ENCODE peak calls at places on chromosomes 5 and 9, in six cellular contexts. D, T, I, E, J and W are unnamed samples. For H3K27me3 and H3K4me1, the result is how much of the 10 kb centered on the place peaks cover.

GRCh38 chr9:85142461-85143401 is 473.2 kb downstream of the NTRK2 start:
- DNase-seq in I (peak), J (no peak), D (peak), T (peak), E (no peak), W (no peak)

GRCh38 chr9:110007477-110008270 is 200.3 kb downstream of the C9orf152 start:
- DNase-seq in T (no peak), J (no peak), I (no peak), E (no peak), D (no peak), W (no peak)

GRCh38 chr9:134365791-134366222 is 39.6 kb downstream of the RXRA start:
- DNase-seq in J (peak), T (peak), I (no peak), D (peak), E (peak), W (no peak)

GRCh38 chr9:107437716-107438115 is 51.9 kb downstream of the KLF4 start:
- DNase-seq in I (no peak), J (no peak), D (no peak), E (no peak), T (no peak), W (no peak)

GRCh38 chr9:137978262-137978714 is 100.7 kb downstream of the CACNA1B start:
- DNase-seq in E (no peak), T (no peak), D (no peak), I (no peak), J (no peak), W (no peak)

GRCh38 chr5:38189031-38189632 is 69.2 kb upstream of the EGFLAM start:
- DNase-seq in I (no peak), T (no peak), D (no peak), J (no peak), E (no peak), W (no peak)

GRCh38 chr9:86747711-86748110 is 199.6 kb downstream of the GAS1 start:
- DNase-seq in J (no peak), E (no peak), I (no peak), T (no peak), D (no peak), W (no peak)

GRCh38 chr5:132227485-132228240 is at the start of gene P4HA2:
- DNase-seq in D (peak), E (peak), J (peak), T (peak), I (peak), W (peak)

GRCh38 chr5:80082731-80083114 is 47.6 kb downstream of the THBS4 start:
- DNase-seq in E (peak), D (peak), T (peak), J (peak), I (peak), W (peak)

DNA sequence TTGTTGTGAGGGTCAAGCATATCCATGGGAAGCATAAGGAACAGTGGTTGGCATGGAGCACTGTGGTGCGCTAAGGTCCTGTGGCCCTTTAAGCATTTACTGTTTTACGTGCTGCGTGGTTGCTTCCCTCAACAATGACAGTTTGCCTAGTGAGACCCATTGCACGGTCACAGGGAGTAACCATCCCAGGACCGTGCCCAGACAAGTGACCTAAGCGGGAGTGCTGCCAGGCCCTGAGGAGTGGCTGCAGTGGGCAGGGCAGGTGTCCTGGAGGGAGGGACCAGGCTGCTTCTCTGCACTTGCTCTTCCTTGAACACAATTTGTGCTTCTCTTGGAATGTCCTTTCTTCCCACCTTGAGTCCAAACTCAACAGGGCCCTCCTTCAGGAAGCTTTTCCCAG is 64.6 kb downstream of the RGS3 start:
- DNase-seq in I (no peak), E (peak), T (no peak), D (peak), J (no peak), W (peak)
- H3K27me3 ChIP-seq in I (under half), E (under half), T (under half), D (under half), J (half or more), W (under half)

GRCh38 chr5:36301858-36302603 is at the start of gene RANBP3L:
- DNase-seq in D (peak), T (no peak), J (no peak), E (no peak), I (peak), W (no peak)

GRCh38 chr5:36300181-36300926 is 1.3 kb downstream of the RANBP3L start:
- DNase-seq in J (no peak), I (no peak), T (no peak), D (no peak), E (no peak), W (no peak)

GRCh38 chr5:36304095-36304494 is 2.4 kb upstream of the RANBP3L start:
- DNase-seq in D (no peak), T (no peak), I (no peak), E (no peak), J (no peak), W (no peak)

GRCh38 chr5:36300927-36301540 is 668 bp downstream of the RANBP3L start:
- DNase-seq in E (no peak), J (no peak), I (no peak), T (no peak), D (no peak), W (no peak)

DNA sequence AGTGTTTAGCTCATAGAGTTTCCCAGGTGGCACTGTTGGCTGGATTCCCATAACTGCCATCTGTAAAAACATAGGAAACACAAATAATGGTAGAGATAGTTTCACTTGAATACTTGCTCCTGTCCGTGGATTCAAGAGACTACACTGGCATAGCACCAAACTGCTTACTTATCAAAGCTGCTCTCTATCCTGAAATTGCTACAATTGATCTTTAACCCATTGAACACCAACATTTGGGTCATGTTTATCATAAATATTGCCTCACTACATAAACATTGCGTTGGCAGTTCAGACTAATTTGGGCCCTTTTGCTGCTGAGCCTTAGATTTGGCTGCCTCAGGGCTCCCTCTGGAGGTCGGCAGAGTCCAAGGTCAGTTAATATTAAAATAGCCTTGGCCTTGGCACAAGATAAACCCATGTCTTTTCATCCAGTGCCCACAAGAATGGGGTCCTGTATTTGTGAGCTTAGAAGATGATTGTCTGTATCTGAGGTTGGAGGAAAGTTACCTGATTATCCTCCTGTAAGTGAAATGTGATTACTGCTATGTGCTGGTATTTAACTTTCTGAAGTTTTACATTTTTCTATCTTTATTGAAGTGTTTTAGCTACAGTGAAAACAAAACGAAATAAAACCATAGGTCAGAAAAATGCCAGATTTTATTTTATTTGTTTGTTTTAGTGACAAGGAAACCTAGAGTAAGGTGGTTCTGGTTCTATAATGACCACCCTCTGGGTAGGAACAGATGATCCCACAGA is 4.0 kb upstream of the RANBP3L start:
- DNase-seq in I (peak), J (no peak), E (peak), T (no peak), D (peak), W (no peak)
- TF ChIP-seq POLR2AphosphoS5 in I (no peak), J (no peak), E (no peak), T (no peak), D (no peak), W (no peak)

DNA sequence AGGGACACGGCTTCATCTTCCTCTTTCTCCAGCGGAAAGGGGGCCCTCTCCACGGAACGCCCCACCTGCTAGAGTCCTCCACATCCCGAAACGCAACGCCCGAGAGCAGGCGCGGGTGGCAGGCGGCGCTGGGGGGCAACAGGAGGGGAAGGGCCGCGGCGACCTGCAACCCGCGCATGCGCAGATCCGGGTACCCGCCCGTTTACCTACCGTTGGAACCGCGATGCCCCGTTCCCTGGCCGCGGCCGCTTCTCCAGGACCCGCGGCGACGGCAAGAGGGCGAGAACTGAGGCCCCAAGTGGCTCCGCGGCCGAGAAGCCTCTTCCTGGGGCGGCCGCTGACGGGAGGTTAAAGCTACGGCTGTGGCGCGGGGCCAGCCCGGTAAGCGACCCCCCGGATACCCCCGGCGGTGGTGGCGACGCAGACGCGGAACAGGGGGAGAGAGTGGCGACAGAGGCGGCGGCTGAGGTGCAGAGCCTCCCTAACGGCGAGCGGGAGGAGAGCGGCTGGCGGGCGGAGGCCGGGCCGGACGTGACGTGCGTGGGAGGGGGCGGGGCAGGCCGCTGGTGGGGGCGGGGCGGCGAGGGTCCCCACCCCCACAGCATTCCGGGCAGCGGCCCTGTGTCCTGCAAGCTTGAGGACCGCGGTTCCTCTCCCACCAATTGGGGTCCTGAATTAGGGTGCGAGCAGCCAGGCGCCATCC is at the start of gene FAM13B:
- DNase-seq in E (peak), J (peak), D (peak), I (peak), T (peak), W (peak)
- H3K4me1 ChIP-seq in E (under half), J (under half), D (under half), I (under half), T (under half), W (under half)

GRCh38 chr9:98935064-98935463 is 8.6 kb upstream of the COL15A1 start:
- DNase-seq in T (no peak), I (no peak), J (peak), E (no peak), D (no peak), W (no peak)

GRCh38 chr9:98931990-98932389 is 11.7 kb upstream of the COL15A1 start:
- DNase-seq in E (no peak), I (no peak), J (peak), T (no peak), D (no peak), W (no peak)

GRCh38 chr9:98931543-98931942 is 12.2 kb upstream of the COL15A1 start:
- DNase-seq in E (no peak), J (peak), D (no peak), T (no peak), I (no peak), W (no peak)

GRCh38 chr9:98933890-98934289 is 9.8 kb upstream of the COL15A1 start:
- DNase-seq in E (no peak), I (no peak), J (no peak), D (no peak), T (no peak), W (no peak)

DNA sequence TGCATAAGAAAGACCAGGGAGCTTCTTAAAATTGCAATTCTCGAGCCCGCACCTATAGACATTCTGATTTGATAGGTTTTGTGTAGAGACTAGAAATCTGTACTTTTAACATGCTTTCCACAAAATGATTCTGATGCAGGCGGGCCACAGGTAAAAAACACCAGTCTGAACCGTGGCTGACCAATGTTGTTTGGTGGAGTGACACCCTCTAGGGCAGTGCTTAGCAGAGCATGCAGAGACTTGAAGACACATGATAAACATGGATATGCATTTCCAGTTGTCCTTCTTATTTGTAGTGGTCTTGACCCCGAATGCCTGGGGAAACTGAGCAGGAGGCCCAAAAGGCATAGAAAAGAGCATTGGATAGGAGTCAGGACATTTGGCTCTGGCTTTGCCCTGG is 10.5 kb upstream of the COL15A1 start:
- DNase-seq in I (no peak), E (no peak), D (no peak), J (no peak), T (no peak), W (no peak)
- H3K27me3 ChIP-seq in I (under half), E (under half), D (under half), J (under half), T (under half), W (under half)

GRCh38 chr9:129436751-129437625 is 183.9 kb downstream of the C9orf50 start:
- DNase-seq in I (peak), D (peak), E (peak), J (peak), T (no peak), W (peak)
- TF ChIP-seq POLR2AphosphoS5 in I (no peak), D (no peak), E (no peak), J (no peak), T (no peak), W (no peak)

GRCh38 chr9:33794560-33794959 is 801 bp upstream of the PRSS3 start:
- DNase-seq in T (no peak), J (no peak), D (no peak), I (no peak), E (no peak), W (no peak)
- H3K4me1 ChIP-seq in T (under half), J (under half), D (under half), I (under half), E (under half), W (under half)

GRCh38 chr5:135452366-135453030 is 347 bp upstream of the TIFAB start:
- DNase-seq in E (peak), J (no peak), D (no peak), T (no peak), I (no peak), W (no peak)

GRCh38 chr5:135450328-135450727 is 1.8 kb downstream of the TIFAB start:
- DNase-seq in E (peak), T (no peak), I (no peak), J (peak), D (no peak), W (no peak)

GRCh38 chr5:135453613-135454012 is 1.5 kb upstream of the TIFAB start:
- DNase-seq in T (no peak), J (no peak), I (no peak), E (no peak), D (no peak), W (no peak)

GRCh38 chr5:135450957-135451356 is 1.2 kb downstream of the TIFAB start:
- DNase-seq in J (no peak), T (no peak), D (no peak), I (no peak), E (peak), W (no peak)

DNA sequence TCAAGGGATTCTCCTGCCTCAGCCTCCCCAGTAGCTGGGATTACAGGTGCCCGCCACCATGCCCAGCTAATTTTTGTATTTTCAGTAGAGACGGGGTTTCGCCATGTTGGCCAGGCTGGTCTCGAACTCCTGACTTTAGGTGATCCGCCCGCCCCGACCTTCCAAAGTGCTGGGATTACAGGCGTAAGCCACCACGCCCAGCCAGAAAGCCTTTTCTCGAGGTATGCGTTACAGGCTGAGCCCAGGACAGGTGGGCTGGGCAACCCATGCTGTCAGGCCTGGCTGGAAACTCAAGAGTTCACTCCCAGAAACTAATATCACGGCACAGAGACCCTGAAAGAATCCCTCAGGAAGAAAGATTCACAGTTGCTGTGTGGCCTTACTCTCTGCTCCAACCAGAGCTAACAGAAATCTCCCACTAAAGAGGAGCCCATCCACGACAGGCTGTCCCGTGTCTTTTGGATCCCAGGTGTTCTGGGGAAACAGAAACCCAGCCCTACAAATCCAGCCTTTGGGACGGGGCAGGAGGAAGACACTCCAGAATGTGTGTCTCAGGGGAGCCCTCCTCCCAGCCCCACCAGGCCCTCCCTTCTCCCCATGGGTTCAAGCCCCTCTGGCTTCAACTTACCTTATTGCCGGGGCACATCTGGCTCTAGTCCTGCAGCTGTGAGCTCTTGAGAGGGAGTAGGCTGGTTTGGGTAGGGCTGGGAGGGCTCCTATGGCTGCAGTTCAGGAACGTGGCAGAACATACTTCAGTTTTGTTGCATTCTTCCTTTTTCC is at the start of gene TIFAB:
- DNase-seq in T (no peak), I (no peak), E (peak), J (no peak), D (no peak), W (no peak)
- H3K27me3 ChIP-seq in T (under half), I (under half), E (under half), J (under half), D (under half), W (under half)

DNA sequence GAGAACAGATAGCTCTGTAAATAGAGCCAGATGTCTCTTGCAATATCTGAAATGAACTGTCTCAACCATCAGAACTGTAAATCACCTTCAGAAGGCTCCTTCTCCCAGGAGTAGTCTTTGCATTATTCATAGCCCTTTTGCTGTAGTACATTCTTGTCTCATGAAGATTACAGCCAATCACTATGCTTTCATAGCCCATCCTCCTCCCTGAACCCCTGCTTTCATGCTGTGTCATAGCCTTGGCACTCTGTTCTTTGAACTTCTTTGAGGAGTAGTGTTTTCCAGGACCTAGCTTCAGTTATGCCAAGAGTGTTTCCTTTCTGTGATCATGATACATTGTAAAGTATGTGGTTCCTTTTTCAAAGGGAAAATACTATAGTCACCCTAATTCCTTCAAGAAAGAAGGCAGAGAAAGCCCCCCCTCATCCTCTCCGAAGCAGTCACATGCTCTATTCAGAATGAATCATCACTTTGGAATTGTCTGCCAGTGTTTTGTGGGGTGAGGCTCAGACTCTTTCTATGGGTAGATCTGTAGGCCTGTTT is 61.1 kb downstream of the GRIA1 start:
- DNase-seq in E (no peak), J (no peak), D (no peak), T (no peak), I (peak), W (no peak)
- TF ChIP-seq POLR2AphosphoS5 in E (peak), J (no peak), D (no peak), T (no peak), I (no peak), W (no peak)

GRCh38 chr9:124291801-124292396 is 34.1 kb downstream of the NEK6 start:
- DNase-seq in D (peak), J (no peak), T (no peak), I (no peak), E (no peak), W (no peak)
- H3K4me1 ChIP-seq in D (half or more), J (under half), T (half or more), I (under half), E (half or more), W (under half)